ENCODE peak calls at places on chromosomes 2 and 18, in eight cellular contexts. Z is GM23338, T is GM12878, S is fibroblast of pulmonary artery, E is AG09309, Q is NB4, V is transverse colon, X is thyroid gland. R is an unnamed sample.

GRCh38 chr2:206217743-206218520 is 56.5 kb upstream of the ZDBF2 start:
- DNase-seq in Z (peak), T (no peak), S (peak), E (no peak), Q (peak), V (no peak), X (no peak), R (peak)

GRCh38 chr2:219803294-219803693 is 175.9 kb downstream of the SLC4A3 start:
- DNase-seq in Z (no peak), T (no peak), S (peak), E (peak), Q (peak), V (no peak), X (no peak), R (peak)

GRCh38 chr2:207692206-207693065 is 19.0 kb upstream of the CCNYL1 start:
- DNase-seq in Z (peak), T (no peak), S (no peak), E (no peak), Q (peak), V (peak), X (peak), R (peak)

GRCh38 chr2:239648607-239649006 is 247.8 kb upstream of the HDAC4 start:
- DNase-seq in Z (no peak), T (no peak), S (no peak), E (no peak), Q (peak), V (no peak), X (no peak), R (no peak)

GRCh38 chr2:171390941-171391516 is 42.8 kb downstream of the METTL8 start:
- DNase-seq in Z (no peak), T (no peak), S (peak), E (peak), Q (peak), V (no peak), X (no peak), R (peak)

GRCh38 chr2:240962371-240963064 is 35.9 kb upstream of the SNED1 start:
- DNase-seq in Z (peak), T (no peak), S (peak), E (no peak), Q (peak), V (peak), X (peak), R (peak)

GRCh38 chr2:23510471-23510870 is 125.5 kb downstream of the KLHL29 start:
- DNase-seq in Z (no peak), T (no peak), S (no peak), E (no peak), Q (no peak), V (no peak), X (no peak), R (no peak)

GRCh38 chr18:50297621-50298442 is 10.3 kb upstream of the CXXC1 start:
- DNase-seq in Z (peak), T (peak), S (peak), E (no peak), Q (peak), V (peak), X (peak), R (peak)

GRCh38 chr18:45521151-45521550 is 94.1 kb upstream of the SLC14A2 start:
- DNase-seq in Z (no peak), T (no peak), S (peak), E (peak), Q (no peak), V (no peak), X (no peak), R (peak)

GRCh38 chr18:10015288-10015701 is 101.5 kb downstream of the VAPA start:
- DNase-seq in Z (no peak), T (no peak), S (peak), E (no peak), Q (no peak), V (no peak), X (no peak), R (peak)

GRCh38 chr2:127954857-127955256 is 69.1 kb upstream of the AMMECR1L start:
- DNase-seq in Z (no peak), T (no peak), S (no peak), E (no peak), Q (no peak), V (no peak), X (no peak), R (no peak)

GRCh38 chr2:97910403-97911209 is 85.1 kb downstream of the TMEM131 start:
- DNase-seq in Z (no peak), T (no peak), S (no peak), E (no peak), Q (peak), V (no peak), X (no peak), R (no peak)

GRCh38 chr18:24630346-24630880 is 170.0 kb downstream of the HRH4 start:
- DNase-seq in Z (no peak), T (no peak), S (no peak), E (no peak), Q (no peak), V (no peak), X (no peak), R (no peak)

GRCh38 chr2:112700004-112700667 is 20.7 kb upstream of the NT5DC4 start:
- DNase-seq in Z (no peak), T (no peak), S (no peak), E (no peak), Q (peak), V (no peak), X (no peak), R (no peak)

GRCh38 chr18:26547302-26548143 is 830 bp downstream of the KCTD1 start:
- DNase-seq in Z (peak), T (no peak), S (peak), E (peak), Q (peak), V (peak), X (peak), R (peak)

GRCh38 chr2:236712961-236713673 is 143.5 kb downstream of the ACKR3 start:
- DNase-seq in Z (no peak), T (no peak), S (no peak), E (no peak), Q (no peak), V (no peak), X (no peak), R (no peak)

GRCh38 chr2:98907385-98907784 is 28.6 kb downstream of the CRACDL start:
- DNase-seq in Z (no peak), T (no peak), S (no peak), E (no peak), Q (no peak), V (no peak), X (no peak), R (no peak)

GRCh38 chr2:240920783-240921231 is 14.7 kb downstream of the CROCC2 start:
- DNase-seq in Z (no peak), T (no peak), S (no peak), E (no peak), Q (no peak), V (peak), X (peak), R (no peak)

GRCh38 chr18:51430538-51430937 is 233.1 kb upstream of the MEX3C start:
- DNase-seq in Z (no peak), T (no peak), S (no peak), E (no peak), Q (peak), V (no peak), X (no peak), R (no peak)

GRCh38 chr18:4599312-4599711 is 144.2 kb upstream of the DLGAP1 start:
- DNase-seq in Z (peak), T (no peak), S (no peak), E (no peak), Q (no peak), V (no peak), X (no peak), R (no peak)

GRCh38 chr18:63681449-63682381 is 20.0 kb upstream of the SERPINB3 start:
- DNase-seq in Z (no peak), T (no peak), S (no peak), E (peak), Q (no peak), V (no peak), X (no peak), R (no peak)

GRCh38 chr2:156826342-156826933 is 390.3 kb downstream of the GPD2 start:
- DNase-seq in Z (no peak), T (no peak), S (peak), E (peak), Q (no peak), V (no peak), X (no peak), R (peak)

GRCh38 chr2:30664761-30665358 is 142.4 kb downstream of the CAPN13 start:
- DNase-seq in Z (no peak), T (no peak), S (peak), E (peak), Q (no peak), V (no peak), X (no peak), R (peak)

GRCh38 chr2:176553685-176554106 is 284.5 kb downstream of the MTX2 start:
- DNase-seq in Z (peak), T (no peak), S (peak), E (no peak), Q (peak), V (peak), X (peak), R (peak)

DNA sequence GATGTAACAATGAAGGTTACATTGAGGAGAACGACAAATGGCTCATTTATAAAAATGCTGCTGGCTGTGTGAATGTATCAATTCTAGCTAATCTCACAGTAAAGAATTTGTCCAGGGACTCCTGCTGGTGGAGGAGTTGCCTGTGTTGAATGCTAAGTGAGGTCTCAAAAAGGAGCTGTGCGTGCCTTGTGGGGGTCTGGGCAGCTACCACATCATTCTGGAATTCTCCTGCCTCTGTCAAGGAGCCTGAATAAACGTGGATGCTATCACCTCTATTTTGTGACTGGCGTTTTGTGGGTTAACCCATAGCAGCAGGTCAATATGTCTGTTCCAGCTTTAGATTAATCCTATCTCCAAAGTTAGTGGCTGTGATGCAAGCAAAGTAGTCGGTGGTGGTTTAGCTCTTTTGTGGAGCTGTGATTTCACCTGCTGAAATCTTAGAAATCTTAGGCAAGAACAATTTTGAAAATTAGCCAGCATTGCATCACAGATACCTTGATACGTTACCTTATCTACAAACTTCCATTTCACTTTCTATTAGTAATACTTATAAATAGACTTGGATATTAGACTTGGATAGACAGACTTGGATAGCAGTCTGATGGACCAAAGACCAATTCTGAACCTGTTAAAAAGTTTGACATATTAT is 96.8 kb downstream of the MTCL1 start:
- DNase-seq in Z (no peak), T (no peak), S (no peak), E (no peak), Q (no peak), V (no peak), X (no peak), R (no peak)
- TF ChIP-seq CTCF in Z (no peak), T (no peak), S (peak), E (no peak), Q (no peak), V (no peak), X (no peak), R (no peak)

DNA sequence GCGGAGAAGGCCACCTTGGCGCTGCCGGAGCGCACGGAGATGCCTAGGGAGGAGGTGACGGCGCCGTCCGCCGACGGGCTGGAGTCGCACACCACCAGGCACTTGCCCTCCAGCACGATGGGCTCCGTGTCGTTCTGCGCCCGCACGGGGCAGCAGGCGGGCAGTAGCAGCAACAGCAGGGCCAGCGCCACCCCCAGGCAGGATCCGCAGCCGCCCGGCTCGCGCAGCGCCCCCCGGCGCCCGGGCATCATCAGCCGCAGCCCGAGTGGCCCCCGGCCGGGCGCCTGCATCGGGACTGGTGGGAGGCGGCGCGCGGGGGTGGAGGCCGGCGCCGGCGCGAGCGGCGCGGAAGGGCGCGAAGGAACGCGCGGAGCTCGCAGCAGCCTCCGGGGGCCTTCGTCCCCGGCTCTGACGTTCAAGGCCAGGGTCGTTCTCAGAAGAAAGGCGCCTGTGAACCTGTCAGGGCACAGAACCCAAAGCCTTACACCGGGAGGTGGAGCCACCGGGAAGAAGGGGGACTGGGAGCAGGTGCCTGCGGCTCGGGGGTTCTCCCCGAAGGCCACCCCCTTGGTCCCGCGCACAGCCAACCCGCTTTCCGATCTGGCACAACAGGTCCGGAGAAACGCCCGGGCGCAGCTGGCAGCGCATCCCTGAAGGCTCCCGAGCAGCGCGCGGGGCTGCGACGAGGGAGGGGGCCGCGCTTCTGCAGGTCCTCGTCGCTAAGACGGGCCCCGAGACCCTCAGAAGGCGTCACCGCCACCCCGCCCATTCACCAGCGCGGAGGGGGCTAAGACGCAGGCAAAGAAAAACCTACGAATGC is 2.1 kb downstream of the CBLN2 start:
- DNase-seq in Z (peak), T (no peak), S (no peak), E (no peak), Q (no peak), V (no peak), X (no peak), R (no peak)
- H3K4me3 ChIP-seq in Z (peak), T (no peak), S (no peak), E (no peak), Q (no peak), V (no peak), X (no peak), R (no peak)

DNA sequence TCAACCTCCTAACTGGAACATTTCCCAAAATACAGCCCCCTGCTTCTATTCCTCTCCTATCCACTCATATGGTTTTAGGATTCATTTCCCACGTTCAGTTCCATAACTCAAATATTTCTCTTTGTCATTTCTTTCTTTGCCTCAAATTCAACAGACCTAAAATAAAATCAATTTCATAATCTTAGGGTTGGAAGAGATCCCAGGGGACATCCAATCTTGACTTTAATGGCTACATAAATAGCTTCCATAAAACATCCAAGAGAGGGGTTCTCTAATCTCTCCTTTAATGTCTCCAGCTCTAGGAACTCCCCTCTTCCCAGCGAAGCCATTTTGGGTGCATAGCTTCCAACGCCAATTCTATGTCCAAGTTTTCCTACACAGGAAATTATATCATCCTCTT is 33.8 kb downstream of the RBKS start:
- DNase-seq in Z (no peak), T (no peak), S (peak), E (no peak), Q (no peak), V (no peak), X (no peak), R (no peak)
- TF ChIP-seq CTCF in Z (no peak), T (no peak), S (no peak), E (no peak), Q (no peak), V (no peak), X (no peak), R (no peak)

GRCh38 chr2:237858294-237859081 is 935 bp upstream of the RAMP1 start:
- DNase-seq in Z (peak), T (peak), S (peak), E (peak), Q (peak), V (peak), X (peak), R (peak)

GRCh38 chr2:237860273-237860935 is 981 bp downstream of the RAMP1 start:
- DNase-seq in Z (no peak), T (no peak), S (no peak), E (no peak), Q (no peak), V (no peak), X (no peak), R (no peak)

GRCh38 chr2:237857791-237858190 is 1.6 kb upstream of the RAMP1 start:
- DNase-seq in Z (no peak), T (no peak), S (no peak), E (no peak), Q (no peak), V (no peak), X (no peak), R (no peak)

GRCh38 chr2:237859082-237859433 is 365 bp upstream of the RAMP1 start:
- DNase-seq in Z (peak), T (no peak), S (no peak), E (no peak), Q (no peak), V (no peak), X (no peak), R (no peak)

GRCh38 chr2:237859533-237860272 is at the start of gene RAMP1:
- DNase-seq in Z (peak), T (no peak), S (no peak), E (no peak), Q (no peak), V (no peak), X (no peak), R (no peak)
- H3K4me3 ChIP-seq in Z (peak), T (no peak), S (peak), E (peak), Q (no peak), V (peak), X (no peak), R (peak)

DNA sequence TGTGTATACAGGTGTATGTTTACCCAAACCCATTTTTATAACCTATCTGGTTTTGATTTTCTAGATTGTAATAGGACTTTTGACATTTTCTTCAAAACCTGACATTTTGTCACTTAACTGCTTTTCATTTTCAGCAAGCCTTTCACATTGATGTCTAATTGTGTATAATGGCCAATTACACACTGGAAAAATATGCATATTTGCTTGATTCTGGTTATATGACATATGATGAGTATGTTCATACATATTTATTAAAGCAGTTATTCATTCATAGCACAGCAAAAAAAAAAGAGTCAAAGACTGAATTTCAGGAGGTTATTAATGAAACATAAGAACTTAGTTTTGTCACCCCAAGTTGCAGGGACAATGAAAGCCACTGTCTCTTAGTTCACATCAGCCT is 307.7 kb upstream of the TNP1 start:
- DNase-seq in Z (no peak), T (no peak), S (no peak), E (no peak), Q (no peak), V (no peak), X (no peak), R (no peak)
- TF ChIP-seq CTCF in Z (no peak), T (no peak), S (no peak), E (no peak), Q (no peak), V (no peak), X (no peak), R (no peak)

DNA sequence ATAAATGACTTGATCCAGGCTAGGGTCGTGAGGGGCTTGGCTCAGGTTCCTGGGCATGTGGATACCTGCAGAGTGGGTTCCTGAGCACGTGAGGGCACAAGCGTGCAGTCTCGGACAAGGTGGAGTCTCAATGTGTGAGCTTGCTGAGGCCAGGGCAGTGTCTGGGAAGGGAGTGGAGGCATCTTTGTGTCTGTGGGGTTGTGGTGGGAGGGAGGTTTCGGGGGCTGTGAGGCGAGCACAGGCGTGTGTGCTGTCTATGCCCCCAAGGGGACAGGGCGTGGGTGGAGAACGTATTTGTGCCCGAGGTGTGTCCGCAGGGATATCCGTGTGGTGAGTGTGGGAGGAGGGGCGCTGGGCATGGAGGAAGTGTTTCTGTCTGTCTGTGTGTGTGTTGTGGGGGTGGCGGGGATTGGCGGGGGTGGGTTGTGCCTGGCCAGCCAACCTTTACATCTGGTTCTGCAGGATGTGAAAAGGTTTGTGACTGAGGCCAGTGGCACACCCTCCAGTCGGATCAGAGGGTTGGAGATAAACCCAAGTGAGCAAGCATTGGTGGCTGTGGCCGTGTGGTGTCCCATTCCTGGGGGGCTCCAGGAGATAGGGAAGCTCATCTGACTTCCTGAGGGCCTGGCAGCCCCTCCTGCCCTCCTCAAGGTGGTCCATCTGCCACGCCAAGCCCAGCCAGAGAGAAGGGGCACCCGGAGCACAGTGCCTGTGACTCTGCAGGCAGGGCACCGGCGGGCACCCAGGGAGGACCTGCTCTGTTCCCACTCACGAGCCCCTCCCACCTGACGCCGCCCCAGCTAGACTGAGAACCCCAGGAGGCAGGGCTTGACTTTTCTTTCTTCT is 57.1 kb downstream of the ZFP36L2 start:
- DNase-seq in Z (no peak), T (peak), S (no peak), E (no peak), Q (peak), V (peak), X (peak), R (no peak)
- H3K4me3 ChIP-seq in Z (no peak), T (no peak), S (no peak), E (no peak), Q (peak), V (no peak), X (no peak), R (no peak)

DNA sequence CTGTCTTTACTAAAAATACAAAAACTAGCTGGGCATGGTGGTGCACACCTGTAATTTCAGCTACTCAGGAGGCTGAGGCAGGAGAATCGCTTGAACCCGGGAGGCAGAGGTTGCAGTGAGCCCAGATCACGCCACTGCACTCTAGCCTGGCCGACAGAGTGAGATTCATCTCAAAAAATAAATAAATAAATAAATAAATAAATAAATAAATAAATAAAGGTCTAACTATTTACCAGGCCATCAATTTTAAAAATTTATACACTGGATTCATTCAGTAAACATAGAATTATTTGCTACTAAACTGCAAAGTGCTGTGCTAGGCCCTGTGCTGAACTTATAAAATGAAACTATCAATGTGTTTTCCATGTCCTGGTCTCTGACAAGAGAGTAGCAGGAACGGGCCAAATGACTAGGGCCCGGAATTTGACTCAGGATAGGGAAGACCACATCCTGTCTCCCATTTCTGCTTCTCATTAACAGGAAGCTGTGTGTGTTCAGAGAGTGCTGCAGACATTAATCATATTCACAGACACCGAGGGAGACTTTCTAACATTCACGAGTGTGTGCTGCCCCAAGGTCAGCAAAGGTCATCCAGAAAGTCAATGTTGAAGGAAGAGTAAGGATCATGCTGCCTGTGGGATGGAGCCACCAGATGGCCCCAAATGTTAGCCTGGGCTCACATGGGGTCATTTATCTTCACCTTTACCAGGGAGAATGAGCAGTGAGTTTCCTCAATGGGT is 95.8 kb downstream of the SPP2 start:
- DNase-seq in Z (no peak), T (no peak), S (peak), E (peak), Q (no peak), V (no peak), X (no peak), R (peak)
- TF ChIP-seq CTCF in Z (peak), T (no peak), S (no peak), E (no peak), Q (no peak), V (no peak), X (no peak), R (peak)